ENCODE peak calls at places on chromosome 7, in four cellular contexts. J is PC-3, O is heart left ventricle, V is PC-9. K is an unnamed sample. For H3K9me3 and H3K27me3, the result is how much of the 10 kb centered on the place peaks cover.

GRCh38 chr7:37657798-37658197 is 25.8 kb upstream of the GPR141 start:
- DNase-seq in O (no peak), V (no peak), J (no peak), K (no peak)

GRCh38 chr7:6637544-6638229 is 569 bp downstream of the ZNF316 start:
- DNase-seq in J (peak), V (no peak), O (peak), K (peak)

GRCh38 chr7:79317728-79318127 is 135.7 kb downstream of the MAGI2 start:
- DNase-seq in V (peak), J (peak), O (no peak), K (no peak)

GRCh38 chr7:18583305-18583704 is 87.8 kb downstream of the HDAC9 start:
- DNase-seq in V (no peak), O (no peak), J (no peak), K (no peak)

GRCh38 chr7:27263781-27264180 is 21.2 kb downstream of the EVX1 start:
- DNase-seq in J (no peak), O (no peak), V (peak), K (no peak)

GRCh38 chr7:18993933-18994668 is 123.3 kb downstream of the TWIST1 start:
- DNase-seq in V (no peak), O (no peak), J (no peak), K (no peak)

GRCh38 chr7:151428393-151429231 is 11.3 kb downstream of the CRYGN start:
- DNase-seq in O (no peak), V (peak), J (no peak), K (no peak)

GRCh38 chr7:120160166-120160565 is 112.8 kb upstream of the KCND2 start:
- DNase-seq in J (no peak), O (no peak), V (no peak), K (no peak)

GRCh38 chr7:95931460-95932232 is 159.3 kb downstream of the DYNC1I1 start:
- DNase-seq in O (no peak), V (no peak), J (no peak), K (no peak)

GRCh38 chr7:27188666-27189559 is 3.9 kb upstream of the HOXA11 start:
- DNase-seq in J (peak), V (no peak), O (no peak), K (no peak)

GRCh38 chr7:73809454-73810090 is 21.2 kb upstream of the CLDN4 start:
- DNase-seq in V (peak), J (peak), O (no peak), K (no peak)

GRCh38 chr7:151608031-151608551 is 88.4 kb upstream of the RHEB start:
- DNase-seq in J (peak), V (peak), O (no peak), K (no peak)

GRCh38 chr7:137667633-137668387 is 179.0 kb downstream of the DGKI start:
- DNase-seq in V (peak), J (peak), O (no peak), K (no peak)

GRCh38 chr7:22589641-22590141 is 89.7 kb upstream of the STEAP1B start:
- DNase-seq in O (peak), V (no peak), J (peak), K (peak)

GRCh38 chr7:30970074-30970473 is 6.3 kb downstream of the GHRHR start:
- DNase-seq in V (no peak), J (no peak), O (no peak), K (no peak)

GRCh38 chr7:12130664-12131063 is 80.4 kb upstream of the TMEM106B start:
- DNase-seq in V (peak), O (no peak), J (peak), K (no peak)

DNA sequence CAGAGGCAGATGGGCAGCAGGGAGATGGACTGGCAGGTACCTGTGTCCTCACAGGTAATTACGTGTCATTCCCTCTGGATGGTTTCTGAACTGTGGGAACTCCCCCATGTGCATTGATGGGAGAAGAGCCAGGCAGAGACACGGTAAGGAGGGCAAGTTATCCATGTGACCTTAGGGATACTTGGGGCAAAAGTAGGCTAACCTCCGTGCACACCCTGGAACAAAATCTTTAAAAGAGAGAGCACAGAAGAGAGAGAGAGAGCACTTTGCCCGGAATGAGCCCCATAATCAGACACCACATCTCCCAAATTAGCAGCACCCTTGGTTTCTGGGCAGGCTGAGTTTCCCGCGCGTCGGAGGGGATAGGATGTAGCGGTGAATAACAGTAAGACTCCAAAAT is 423.2 kb downstream of the PAXIP1 start:
- DNase-seq in V (no peak), J (no peak), O (no peak), K (no peak)
- H3K9me3 ChIP-seq in V (under half), J (under half), O (under half), K (under half)

GRCh38 chr7:55252386-55252785 is 112.8 kb upstream of the LANCL2 start:
- DNase-seq in J (no peak), V (no peak), O (no peak), K (no peak)
- H3K27me3 ChIP-seq in J (under half), V (under half), O (under half), K (under half)

DNA sequence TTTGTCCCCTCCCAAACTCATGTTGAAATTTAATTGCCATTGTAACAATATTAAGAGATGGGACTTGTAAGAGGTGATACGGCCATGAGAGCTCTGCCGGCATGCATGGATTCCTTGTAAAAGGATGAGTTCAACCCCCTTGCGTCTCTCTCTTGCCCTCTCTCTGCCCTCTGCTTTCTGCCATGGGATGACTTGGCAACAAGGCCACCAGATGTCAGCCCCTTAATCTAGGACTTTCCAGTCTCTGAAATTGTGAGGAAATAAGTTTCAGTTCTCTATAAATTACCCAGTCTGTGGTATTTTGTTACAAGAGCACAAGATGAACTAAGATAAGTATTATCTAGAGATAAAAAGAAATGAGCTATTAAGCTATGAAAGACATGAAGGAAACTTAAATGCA is 145.8 kb upstream of the AHR start:
- DNase-seq in O (peak), V (peak), J (no peak), K (no peak)
- H3K27ac ChIP-seq in O (no peak), V (no peak), J (no peak), K (no peak)

DNA sequence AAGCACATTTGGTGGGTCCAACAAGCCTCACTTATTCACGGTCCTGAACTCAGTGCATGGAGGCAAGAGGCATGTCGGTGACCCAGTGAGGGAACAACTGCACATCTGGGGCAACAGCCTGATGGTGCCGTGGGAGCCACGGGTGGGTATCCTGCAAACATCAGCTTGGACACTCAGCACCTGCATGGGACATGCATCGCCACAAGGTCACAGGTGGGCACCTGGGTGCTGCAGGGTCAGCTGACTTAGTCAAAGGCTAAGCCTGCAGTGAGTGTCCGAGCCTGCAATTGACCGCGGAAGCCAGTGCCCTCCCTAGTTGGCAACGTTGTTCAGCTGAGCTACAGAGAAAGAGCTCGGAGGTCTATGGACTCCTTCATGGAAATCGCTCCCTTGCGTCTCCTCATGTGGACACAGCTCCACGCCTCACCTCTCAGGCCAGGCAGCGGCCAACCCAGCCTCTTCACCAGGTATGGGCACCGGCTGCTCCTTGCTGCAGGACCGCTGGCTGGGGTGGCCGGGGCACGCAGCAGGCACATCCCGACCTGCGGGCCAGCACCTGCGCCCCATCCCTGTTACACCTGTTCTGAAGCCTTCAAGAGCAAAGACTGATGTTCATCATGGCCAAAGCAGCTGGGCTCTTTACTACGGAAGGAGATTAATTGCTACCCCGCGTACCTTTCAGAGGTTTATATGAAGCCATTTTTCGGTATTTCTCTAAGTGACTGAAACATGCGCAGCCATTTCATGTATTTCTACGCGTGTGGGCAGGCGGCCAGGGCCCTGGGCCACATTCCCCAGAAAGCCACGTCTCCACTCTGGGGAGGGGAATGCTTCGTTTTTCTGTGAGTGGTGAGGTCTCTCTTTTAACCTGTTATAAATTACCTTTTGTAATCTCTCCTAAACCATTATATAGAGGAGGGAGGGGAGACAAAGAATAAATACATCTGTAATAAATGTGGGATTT is 380.7 kb downstream of the DNAJB6 start:
- DNase-seq in V (no peak), J (no peak), O (peak), K (no peak)
- H3K9me3 ChIP-seq in V (under half), J (under half), O (under half), K (under half)

GRCh38 chr7:128135275-128136214 is 104.3 kb upstream of the LRRC4 start:
- DNase-seq in O (peak), V (no peak), J (peak), K (peak)
- H3K27me3 ChIP-seq in O (under half), V (under half), J (under half), K (under half)

GRCh38 chr7:75982306-75983064 is 11.9 kb downstream of the TMEM120A start:
- DNase-seq in V (no peak), J (no peak), O (no peak), K (peak)

GRCh38 chr7:75981450-75982305 is 12.7 kb downstream of the TMEM120A start:
- DNase-seq in V (no peak), O (no peak), J (no peak), K (peak)

GRCh38 chr7:75979361-75980125 is 14.9 kb downstream of the TMEM120A start:
- DNase-seq in J (no peak), O (no peak), V (no peak), K (no peak)

GRCh38 chr7:75980865-75981449 is 13.4 kb downstream of the TMEM120A start:
- DNase-seq in J (no peak), O (no peak), V (no peak), K (no peak)

GRCh38 chr7:75980126-75980864 is 14.1 kb downstream of the TMEM120A start:
- DNase-seq in J (no peak), V (no peak), O (no peak), K (peak)
- H3K27ac ChIP-seq in J (no peak), V (no peak), O (peak), K (no peak)

K was measured in ovary.